ENCODE peak calls at places on chromosome 1, in eight cellular contexts. W is suprapubic skin, R is GM23338, S is adrenal gland, D is upper lobe of right lung, H is transverse colon, N is stomach, M is Panc1. L is an unnamed sample.

GRCh38 chr1:31781138-31782065 is 17.3 kb upstream of the ADGRB2 start:
- DNase-seq in W (no peak), R (no peak), S (no peak), D (no peak), H (no peak), N (no peak), M (no peak), L (peak; percentile 79)

GRCh38 chr1:24151175-24151533 is 8.2 kb upstream of the IL22RA1 start:
- DNase-seq in W (peak; percentile 21), R (peak; percentile 98), S (no peak), D (no peak), H (peak; percentile 79), N (peak; percentile 53), M (no peak), L (no peak)

GRCh38 chr1:12179111-12179519 is 12.3 kb downstream of the TNFRSF1B start:
- DNase-seq in W (no peak), R (no peak), S (peak; percentile 54), D (no peak), H (peak; percentile 41), N (no peak), M (no peak), L (no peak)

GRCh38 chr1:208167229-208167869 is 76.8 kb downstream of the PLXNA2 start:
- DNase-seq in W (no peak), R (no peak), S (no peak), D (no peak), H (no peak), N (no peak), M (no peak), L (peak; percentile 76)

GRCh38 chr1:37153116-37153515 is 118.8 kb upstream of the GRIK3 start:
- DNase-seq in W (peak; percentile 41), R (no peak), S (no peak), D (no peak), H (no peak), N (no peak), M (no peak), L (no peak)

GRCh38 chr1:243799908-243800307 is 50.1 kb downstream of the AKT3 start:
- DNase-seq in W (no peak), R (no peak), S (no peak), D (no peak), H (no peak), N (no peak), M (no peak), L (no peak)

GRCh38 chr1:214012418-214012817 is 24.6 kb downstream of the PROX1 start:
- DNase-seq in W (no peak), R (no peak), S (no peak), D (no peak), H (no peak), N (no peak), M (no peak), L (no peak)

GRCh38 chr1:200051620-200052019 is 24.1 kb downstream of the NR5A2 start:
- DNase-seq in W (no peak), R (no peak), S (no peak), D (no peak), H (no peak), N (no peak), M (no peak), L (no peak)

GRCh38 chr1:145877923-145878486 is 7.7 kb downstream of the ANKRD35 start:
- DNase-seq in W (peak; percentile 60), R (no peak), S (no peak), D (no peak), H (no peak), N (no peak), M (no peak), L (no peak)

GRCh38 chr1:164617607-164618564 is 58.9 kb downstream of the PBX1 start:
- DNase-seq in W (no peak), R (peak; percentile 84), S (no peak), D (no peak), H (peak; percentile 43), N (no peak), M (peak; percentile 7), L (peak; percentile 38)

GRCh38 chr1:177872563-177872900 is 97.3 kb downstream of the SEC16B start:
- DNase-seq in W (no peak), R (no peak), S (no peak), D (no peak), H (no peak), N (no peak), M (no peak), L (no peak)

GRCh38 chr1:54809496-54810074 is 8.5 kb upstream of the TTC22 start:
- DNase-seq in W (peak; percentile 37), R (no peak), S (no peak), D (no peak), H (peak; percentile 11), N (peak; percentile 26), M (no peak), L (no peak)

GRCh38 chr1:243708210-243708609 is 141.8 kb downstream of the AKT3 start:
- DNase-seq in W (no peak), R (no peak), S (no peak), D (no peak), H (no peak), N (no peak), M (no peak), L (no peak)

GRCh38 chr1:236063551-236063918 is 1.4 kb downstream of the NID1 start:
- DNase-seq in W (no peak), R (no peak), S (no peak), D (no peak), H (no peak), N (no peak), M (no peak), L (no peak)
- H3K27ac ChIP-seq in W (peak overlapping the region; percentile 92), R (no peak overlapping the region), S (no peak overlapping the region), D (peak overlapping the region; percentile 85), H (peak overlapping the region; percentile 93), N (peak overlapping the region; percentile 95), M (peak overlapping the region; percentile 79), L (no peak overlapping the region)

DNA sequence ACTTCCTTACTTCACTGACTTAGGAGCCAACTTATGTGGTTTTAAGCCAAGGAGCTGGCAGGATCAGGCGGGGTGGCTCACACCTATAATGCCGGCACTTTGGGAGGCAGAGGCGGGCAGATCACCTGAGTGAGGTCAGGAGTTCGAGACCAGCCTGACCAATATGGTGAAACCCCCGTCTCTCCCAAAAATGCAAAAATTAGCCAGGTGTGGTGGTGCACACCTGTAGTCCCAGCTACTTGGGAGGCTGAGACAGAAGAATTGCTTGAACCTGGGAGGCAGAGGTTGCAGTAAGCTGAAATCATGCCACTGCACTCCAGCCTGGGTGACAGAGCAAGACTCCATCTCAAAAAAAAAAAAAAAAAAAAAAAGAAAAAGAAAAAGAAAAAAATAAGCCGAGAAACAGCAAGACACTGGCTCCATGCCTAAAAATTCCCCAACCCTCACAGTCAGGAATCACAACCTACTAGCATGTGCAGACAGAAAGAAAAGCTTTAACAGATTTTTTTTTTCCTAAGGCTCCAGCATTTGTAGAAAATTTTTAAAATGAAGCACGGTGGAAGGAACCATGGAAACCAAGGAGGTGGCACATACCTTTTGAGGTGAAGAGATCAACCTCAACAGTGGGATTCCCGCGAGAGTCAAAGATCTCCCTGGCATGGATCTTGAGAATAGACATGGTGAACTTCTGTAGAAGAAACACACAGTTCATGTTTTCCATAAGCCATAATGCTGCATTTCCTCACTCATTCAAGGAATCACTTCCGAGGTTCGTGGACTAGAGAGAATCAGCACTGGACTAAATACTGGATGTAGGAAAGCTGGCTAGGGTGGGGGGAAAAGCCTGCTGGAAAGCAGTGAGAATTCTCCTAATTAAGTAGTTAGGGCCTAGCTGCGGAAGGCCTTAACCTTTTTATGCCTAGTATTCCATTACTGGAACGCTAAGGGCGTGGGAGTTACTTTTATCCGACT is 4.0 kb downstream of the ENO1 start:
- DNase-seq in W (no peak), R (no peak), S (no peak), D (no peak), H (no peak), N (no peak), M (no peak), L (no peak)
- H3K4me3 ChIP-seq in W (peak overlapping the region; percentile 11), R (peak overlapping the region; percentile 96), S (no peak overlapping the region), D (peak overlapping the region; percentile 90), H (no peak overlapping the region), N (no peak overlapping the region), M (peak overlapping the region; percentile 97), L (no peak overlapping the region)

DNA sequence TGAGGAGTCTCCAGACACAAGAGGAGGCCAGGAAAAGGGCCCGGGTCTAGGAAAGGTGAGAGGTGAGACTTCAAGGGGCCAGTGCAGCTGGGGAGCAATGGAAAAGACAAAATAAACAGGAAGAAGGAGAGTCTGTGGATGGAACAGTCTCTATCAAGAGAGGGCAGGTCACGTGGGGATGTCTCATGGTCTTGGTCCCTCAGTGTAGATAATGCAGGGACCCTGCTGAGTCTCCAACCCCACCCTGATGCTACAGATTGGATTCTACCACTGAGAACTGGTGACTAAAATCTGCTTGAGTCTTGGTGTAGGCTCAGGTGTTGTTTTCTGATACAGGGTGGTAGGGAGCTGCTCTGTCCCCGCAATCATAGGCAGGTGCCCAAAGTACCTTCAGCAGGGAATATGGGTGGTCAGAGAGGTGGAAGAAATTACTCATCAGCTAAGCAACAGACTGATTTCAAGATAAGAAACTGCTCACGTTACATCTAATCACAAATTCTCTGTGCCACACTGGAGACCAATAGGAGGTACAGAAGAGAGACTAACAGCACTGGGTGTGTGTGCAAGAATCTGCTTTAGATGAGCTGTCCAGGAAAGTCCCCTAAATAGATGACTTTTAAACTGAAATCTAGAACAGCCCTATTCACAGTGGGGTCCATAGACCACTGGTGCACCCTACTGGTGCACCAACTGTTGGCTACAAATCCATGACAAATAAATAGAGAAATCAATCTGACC is 101.5 kb upstream of the TLR5 start:
- DNase-seq in W (no peak), R (no peak), S (no peak), D (no peak), H (no peak), N (no peak), M (no peak), L (no peak)
- TF ChIP-seq CTCF in W (no peak), R (peak; percentile 18), S (peak; percentile 14), D (peak; percentile 27), H (no peak), N (no peak), M (no peak), L (no peak)

GRCh38 chr1:7109901-7110300 is 324.6 kb downstream of the CAMTA1 start:
- DNase-seq in W (no peak), R (no peak), S (no peak), D (no peak), H (no peak), N (no peak), M (no peak), L (no peak)

GRCh38 chr1:7113136-7113535 is 327.9 kb downstream of the CAMTA1 start:
- DNase-seq in W (no peak), R (no peak), S (no peak), D (no peak), H (no peak), N (no peak), M (no peak), L (no peak)

GRCh38 chr1:7113822-7114221 is 328.6 kb downstream of the CAMTA1 start:
- DNase-seq in W (no peak), R (no peak), S (peak; percentile 10), D (no peak), H (no peak), N (no peak), M (no peak), L (no peak)

GRCh38 chr1:7110306-7110705 is 325.1 kb downstream of the CAMTA1 start:
- DNase-seq in W (no peak), R (no peak), S (peak; percentile 5), D (no peak), H (no peak), N (no peak), M (no peak), L (no peak)

DNA sequence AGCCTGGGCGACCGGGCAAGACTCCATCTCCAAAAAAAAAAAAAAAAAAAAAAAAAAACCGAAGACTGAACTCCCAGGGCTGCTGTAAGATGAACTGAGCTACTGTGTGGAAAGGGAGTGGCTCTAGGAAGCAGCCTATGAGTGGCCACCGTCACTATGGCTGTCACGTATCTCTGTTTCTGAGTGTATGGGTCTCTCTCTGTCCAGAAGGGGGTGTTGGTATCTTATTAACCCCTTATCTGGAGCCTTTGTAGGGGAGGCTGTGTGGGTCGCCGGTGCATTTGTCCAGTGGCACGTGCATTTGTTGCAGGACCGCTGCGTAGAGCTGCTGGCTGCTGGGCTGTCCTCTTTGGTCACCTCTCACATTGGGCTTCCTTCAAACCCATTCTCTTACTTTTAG is 326.6 kb downstream of the CAMTA1 start:
- DNase-seq in W (no peak), R (no peak), S (no peak), D (no peak), H (no peak), N (no peak), M (no peak), L (no peak)
- H3K27ac ChIP-seq in W (no peak overlapping the region), R (no peak overlapping the region), S (no peak overlapping the region), D (no peak overlapping the region), H (no peak overlapping the region), N (no peak overlapping the region), M (no peak overlapping the region), L (no peak overlapping the region)

L was measured in WERI-Rb-1.